ENCODE peak calls at places on chromosome 22, in five cellular contexts. Y is stimulated activated CD4-positive, alpha-beta T cell treated with anti-CD3 and anti-CD28 coated beads, Interleukin-12 subunit alpha, Interleukin-12 subunit beta, amount 100 ng/mL, for 24 hours; S is activated CD4-positive, CD25-positive, alpha-beta regulatory T cell; T is coronary artery; W is fibroblast of villous mesenchyme. A is an unnamed sample.

GRCh38 chr22:19666663-19667593 is 47.4 kb upstream of the SEPTIN5 start:
- DNase-seq in Y (no peak), S (no peak), T (no peak), W (no peak), A (no peak)

GRCh38 chr22:42788021-42788420 is 67.4 kb upstream of the A4GALT start:
- DNase-seq in Y (no peak), S (no peak), T (no peak), W (no peak), A (no peak)

GRCh38 chr22:29011868-29012428 is 49.7 kb downstream of the C22orf31 start:
- DNase-seq in Y (no peak), S (no peak), T (no peak), W (no peak), A (no peak)

GRCh38 chr22:35399114-35399677 is 744 bp upstream of the MCM5 start:
- DNase-seq in Y (no peak), S (no peak), T (no peak), W (no peak), A (no peak)

GRCh38 chr22:47225080-47225930 is 462.9 kb downstream of the TBC1D22A start:
- DNase-seq in Y (no peak), S (no peak), T (no peak), W (no peak), A (no peak)

GRCh38 chr22:31346733-31347250 is 646 bp upstream of the PATZ1 start:
- DNase-seq in Y (no peak), S (peak), T (no peak), W (peak), A (peak)

GRCh38 chr22:26800858-26801257 is 143.5 kb downstream of the MIAT start:
- DNase-seq in Y (no peak), S (no peak), T (no peak), W (peak), A (no peak)

GRCh38 chr22:31829505-31829904 is 75.7 kb downstream of the DEPDC5 start:
- DNase-seq in Y (peak), S (no peak), T (no peak), W (peak), A (peak)

GRCh38 chr22:25012743-25013142 is 60.2 kb downstream of the KIAA1671 start:
- DNase-seq in Y (no peak), S (no peak), T (no peak), W (no peak), A (no peak)

GRCh38 chr22:50607366-50608020 is 6.9 kb downstream of the MAPK8IP2 start:
- DNase-seq in Y (no peak), S (no peak), T (no peak), W (no peak), A (no peak)

GRCh38 chr22:43288807-43289417 is 54.3 kb downstream of the SCUBE1 start:
- DNase-seq in Y (no peak), S (no peak), T (no peak), W (no peak), A (no peak)

GRCh38 chr22:42437488-42438292 is 5.5 kb upstream of the NFAM1 start:
- DNase-seq in Y (peak), S (peak), T (peak), W (peak), A (peak)

GRCh38 chr22:46303347-46303965 is 6.8 kb downstream of the GTSE1 start:
- DNase-seq in Y (no peak), S (no peak), T (no peak), W (no peak), A (no peak)

GRCh38 chr22:28798810-28799124 is 1.6 kb downstream of the XBP1 start:
- DNase-seq in Y (no peak), S (no peak), T (no peak), W (no peak), A (no peak)

GRCh38 chr22:28885939-28886338 is 2.6 kb downstream of the ZNRF3 start:
- DNase-seq in Y (no peak), S (no peak), T (no peak), W (no peak), A (no peak)

GRCh38 chr22:19106886-19107729 is 15.1 kb downstream of the DGCR2 start:
- DNase-seq in Y (no peak), S (no peak), T (no peak), W (no peak), A (no peak)

GRCh38 chr22:19586922-19587684 is 62.9 kb upstream of the CLDN5 start:
- DNase-seq in Y (no peak), S (no peak), T (no peak), W (no peak), A (no peak)

GRCh38 chr22:44202261-44202789 is 21.6 kb downstream of the PARVG start:
- DNase-seq in Y (no peak), S (no peak), T (no peak), W (peak), A (no peak)

GRCh38 chr22:17924735-17925727 is 99.3 kb downstream of the MICAL3 start:
- DNase-seq in Y (no peak), S (no peak), T (no peak), W (peak), A (no peak)

GRCh38 chr22:39907605-39908097 is 6.8 kb downstream of the GRAP2 start:
- DNase-seq in Y (no peak), S (no peak), T (no peak), W (no peak), A (no peak)

A was measured in foreskin melanocyte.